ENCODE peak calls at places on chromosome 21, in six cellular contexts. G is uterus; J is CD8-positive, alpha-beta memory T cell; D is A549; Y is ovary; B is lower lobe of right lung. S is an unnamed sample.

GRCh38 chr21:32537569-32537881 is 47.8 kb downstream of the TCP10L start:
- DNase-seq in G (no peak), Y (no peak), J (no peak), D (no peak), B (no peak), S (no peak)

GRCh38 chr21:14737278-14737677 is 191.2 kb upstream of the SAMSN1 start:
- DNase-seq in Y (no peak), B (no peak), J (no peak), G (no peak), D (no peak), S (no peak)

GRCh38 chr21:16072692-16073091 is 342.9 kb downstream of the USP25 start:
- DNase-seq in D (no peak), G (peak; percentile 48), Y (no peak), B (no peak), J (no peak), S (no peak)

GRCh38 chr21:20999567-21000169 is 1.5 kb downstream of the NCAM2 start:
- DNase-seq in J (no peak), G (no peak), B (no peak), Y (no peak), D (peak; percentile 11), S (peak; percentile 54)

GRCh38 chr21:37060296-37060695 is 12.6 kb downstream of the PIGP start:
- DNase-seq in Y (no peak), B (no peak), D (peak; percentile 86), G (no peak), J (no peak), S (peak; percentile 45)

GRCh38 chr21:20169812-20170576 is 828.2 kb upstream of the NCAM2 start:
- DNase-seq in G (no peak), D (no peak), J (no peak), B (no peak), Y (no peak), S (no peak)

GRCh38 chr21:36150192-36150711 is 6.4 kb upstream of the DOP1B start:
- DNase-seq in B (peak; percentile 71), J (no peak), D (no peak), G (peak; percentile 56), Y (no peak), S (no peak)

GRCh38 chr21:40770435-40771055 is 76.4 kb downstream of the DSCAM start:
- DNase-seq in G (no peak), B (no peak), J (no peak), Y (no peak), D (no peak), S (no peak)

GRCh38 chr21:37006521-37007291 is at the start of gene RIPPLY3:
- DNase-seq in Y (no peak), G (no peak), J (no peak), D (peak; percentile 29), B (no peak), S (peak; percentile 28)

GRCh38 chr21:16071761-16072160 is 342.0 kb downstream of the USP25 start:
- DNase-seq in J (no peak), D (no peak), G (no peak), B (no peak), Y (no peak), S (no peak)

GRCh38 chr21:21200939-21201610 is 202.9 kb downstream of the NCAM2 start:
- DNase-seq in B (no peak), D (no peak), Y (no peak), J (no peak), G (no peak), S (no peak)

GRCh38 chr21:25362375-25363267 is 244.7 kb downstream of the MRPL39 start:
- DNase-seq in Y (no peak), G (no peak), D (no peak), B (no peak), J (no peak), S (no peak)

GRCh38 chr21:33036430-33037162 is 10.9 kb downstream of the OLIG2 start:
- DNase-seq in J (no peak), Y (no peak), D (no peak), B (peak; percentile 60), G (no peak), S (no peak)

GRCh38 chr21:43262427-43262826 is 93.6 kb downstream of the CRYAA start:
- DNase-seq in B (peak; percentile 33), D (no peak), J (peak; percentile 8), G (no peak), Y (peak; percentile 10), S (peak; percentile 29)

DNA sequence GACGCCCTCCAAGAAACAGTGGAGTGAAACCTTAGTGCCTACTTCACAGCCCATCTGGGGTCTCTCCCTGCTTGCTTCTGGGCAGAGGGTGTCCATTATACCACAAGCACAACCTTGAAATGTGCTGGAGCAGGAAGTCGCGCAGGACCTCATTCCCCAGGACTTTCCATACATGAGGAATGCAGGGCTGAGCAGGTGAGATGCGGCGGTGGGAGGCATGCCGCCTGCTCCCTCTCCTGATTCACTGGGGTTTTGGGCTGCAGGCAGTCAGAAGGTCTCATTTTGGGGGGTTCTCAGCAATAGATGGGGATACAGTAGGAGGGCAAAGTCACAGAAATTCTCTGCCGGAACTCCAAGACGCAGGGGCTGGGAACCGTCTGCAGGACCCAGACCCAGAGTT is 15.7 kb upstream of the UMODL1 start:
- DNase-seq in J (no peak), B (no peak), G (no peak), D (no peak), Y (no peak), S (no peak)
- H3K4me1 ChIP-seq in J (no peaks in the 10 kb centered on the region), B (peaks cover 39% of the 10 kb centered on the region), G (no peaks in the 10 kb centered on the region), D (no peaks in the 10 kb centered on the region), Y (no peaks in the 10 kb centered on the region), S (no peaks in the 10 kb centered on the region)

GRCh38 chr21:44511938-44512275 is 28.1 kb downstream of the KRTAP10-1 start:
- DNase-seq in D (no peak), Y (no peak), G (no peak), J (no peak), B (peak; percentile 37), S (no peak)

GRCh38 chr21:44512496-44513388 is 27.3 kb downstream of the KRTAP10-1 start:
- DNase-seq in B (peak; percentile 35), D (no peak), J (no peak), G (no peak), Y (no peak), S (no peak)

GRCh38 chr21:44510109-44510507 is 29.9 kb downstream of the KRTAP10-1 start:
- DNase-seq in G (no peak), D (no peak), B (no peak), J (no peak), Y (no peak), S (no peak)

GRCh38 chr21:44510508-44511218 is 29.3 kb downstream of the KRTAP10-1 start:
- DNase-seq in Y (no peak), D (peak; percentile 41), G (no peak), J (peak; percentile 76), B (peak; percentile 79), S (peak; percentile 72)

DNA sequence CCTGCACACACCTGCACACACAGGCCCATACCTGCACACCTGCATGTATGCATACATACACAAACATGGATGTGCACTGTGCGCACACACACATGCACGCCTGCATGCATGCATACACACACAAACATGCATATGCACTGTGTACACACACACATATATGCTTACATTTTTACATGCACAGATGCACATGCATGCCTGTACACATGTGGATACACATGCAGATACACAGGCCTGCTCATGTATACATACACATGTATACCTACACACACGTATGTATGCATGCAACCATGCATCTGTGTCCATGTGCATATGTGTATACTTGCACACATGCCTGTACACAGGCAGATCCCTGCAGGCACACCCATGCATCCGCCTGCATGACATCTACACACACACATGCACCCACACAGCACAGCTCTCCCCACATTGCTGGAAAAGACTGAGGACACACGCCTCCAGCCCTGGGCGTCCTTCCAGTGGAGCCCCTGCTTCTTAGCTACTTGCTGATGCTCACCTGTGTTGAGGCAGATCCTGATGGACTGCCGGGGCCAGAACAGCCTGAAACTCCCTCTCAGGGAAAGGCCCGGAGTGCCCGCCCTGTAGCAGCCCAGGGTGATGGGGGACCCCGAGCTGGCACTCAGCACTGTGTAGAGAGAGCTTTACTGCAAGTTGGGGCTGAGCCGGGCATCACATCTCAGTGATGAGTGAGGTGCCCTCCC is 28.6 kb downstream of the KRTAP10-1 start:
- DNase-seq in D (no peak), J (no peak), G (no peak), Y (no peak), B (peak; percentile 39), S (no peak)
- H3K4me1 ChIP-seq in D (no peaks in the 10 kb centered on the region), J (peaks cover 11% of the 10 kb centered on the region), G (no peaks in the 10 kb centered on the region), Y (peaks cover 1% of the 10 kb centered on the region), B (peaks cover 12% of the 10 kb centered on the region), S (no peaks in the 10 kb centered on the region)

GRCh38 chr21:45889961-45890360 is 91.6 kb upstream of the COL6A1 start:
- DNase-seq in D (no peak), Y (no peak), G (no peak), B (peak; percentile 39), J (no peak), S (no peak)

GRCh38 chr21:45887121-45887611 is 94.4 kb upstream of the COL6A1 start:
- DNase-seq in Y (no peak), J (no peak), B (no peak), D (no peak), G (no peak), S (peak; percentile 52)

GRCh38 chr21:45889115-45889708 is 92.4 kb upstream of the COL6A1 start:
- DNase-seq in J (no peak), B (peak; percentile 23), Y (no peak), G (no peak), D (no peak), S (no peak)

GRCh38 chr21:45887788-45888187 is 93.8 kb upstream of the COL6A1 start:
- DNase-seq in D (no peak), G (no peak), Y (no peak), B (no peak), J (no peak), S (peak; percentile 68)

DNA sequence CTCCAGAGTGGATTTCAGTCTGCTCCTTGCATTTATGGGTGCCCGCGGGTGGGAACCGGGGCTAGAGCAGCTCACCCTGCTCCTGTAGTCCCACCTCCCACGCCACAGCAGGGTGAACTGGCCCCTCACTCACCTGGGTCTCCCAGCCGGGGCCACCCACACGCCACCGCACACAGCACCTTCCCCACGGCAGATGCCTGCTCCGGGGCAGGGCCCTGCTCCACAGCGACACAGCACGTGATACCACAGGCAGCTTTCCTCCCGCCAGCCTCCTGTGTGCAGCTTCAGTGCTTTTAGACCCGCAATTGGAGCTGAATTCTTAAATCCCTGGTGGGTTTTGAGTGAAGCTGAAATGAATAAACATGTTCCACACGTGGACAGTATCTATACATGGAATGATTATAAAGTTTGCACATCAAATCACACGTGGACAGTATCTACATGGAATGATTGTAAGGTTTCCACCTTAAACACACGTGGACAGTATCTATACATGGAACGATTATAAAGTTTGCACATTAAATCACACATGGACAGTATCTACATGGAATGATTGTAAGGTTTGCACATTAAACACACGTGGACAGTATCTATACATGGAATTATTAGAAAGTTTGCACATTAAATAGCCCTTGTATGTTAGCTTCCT is 93.1 kb upstream of the COL6A1 start:
- DNase-seq in G (no peak), D (no peak), Y (no peak), J (no peak), B (no peak), S (no peak)
- H3K4me1 ChIP-seq in G (no peaks in the 10 kb centered on the region), D (no peaks in the 10 kb centered on the region), Y (no peaks in the 10 kb centered on the region), J (peaks cover 84% of the 10 kb centered on the region), B (peaks cover 10% of the 10 kb centered on the region), S (peaks cover 33% of the 10 kb centered on the region)

DNA sequence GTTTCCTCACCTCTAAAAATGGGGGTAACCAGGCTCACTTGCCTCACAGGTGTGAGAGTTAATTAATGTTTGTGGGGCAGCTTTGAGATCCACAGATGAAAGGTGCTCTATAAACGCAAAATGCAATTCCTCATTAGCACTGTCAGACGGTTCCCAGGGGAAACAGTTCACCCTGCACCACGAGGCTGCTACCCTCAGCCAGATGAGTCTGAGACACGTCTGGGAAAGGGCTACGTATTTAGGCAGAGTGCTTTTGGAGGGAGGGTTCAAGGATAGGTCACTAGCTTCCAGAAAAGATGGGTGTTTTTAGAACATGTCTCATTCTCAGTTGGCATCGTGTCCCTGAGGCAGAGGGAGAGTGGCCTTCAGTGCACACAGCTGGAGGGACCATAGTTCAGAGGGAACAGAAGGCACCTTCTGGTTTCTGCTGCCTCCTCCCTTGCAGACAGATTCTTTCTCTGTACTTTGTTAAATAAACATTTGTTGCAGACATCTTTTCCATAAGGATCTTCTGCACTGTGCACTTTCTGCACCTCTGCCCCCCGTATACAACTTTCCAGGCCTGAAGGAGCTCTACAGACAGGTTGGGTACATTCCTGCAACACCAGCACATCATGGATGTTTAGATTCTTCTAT is 139.9 kb downstream of the CLIC6 start:
- DNase-seq in Y (no peak), B (no peak), G (no peak), D (peak; percentile 18), J (no peak), S (no peak)
- H3K4me1 ChIP-seq in Y (peaks cover 8% of the 10 kb centered on the region), B (peaks cover 43% of the 10 kb centered on the region), G (no peaks in the 10 kb centered on the region), D (peaks cover 61% of the 10 kb centered on the region), J (peaks cover 64% of the 10 kb centered on the region), S (no peaks in the 10 kb centered on the region)

S was measured in BE2C.